ENCODE peak calls at places on chromosomes 6 and 20, in five cellular contexts. F is ACHN, H is pancreas, T is RPMI7951, K is cardiac septum. U is an unnamed sample.
A peak's percentile ranks its signal among the peaks of the same experiment; 100 is the strongest.

GRCh38 chr20:44695295-44696230 is 19.6 kb upstream of the CCN5 start:
- DNase-seq in F (no peak), H (no peak), T (no peak), K (no peak), U (no peak)

GRCh38 chr20:32004963-32005362 is 5.3 kb upstream of the CCM2L start:
- DNase-seq in F (peak; percentile 34), H (no peak), T (peak; percentile 47), K (no peak), U (no peak)

GRCh38 chr6:1498491-1499113 is 109.2 kb downstream of the FOXF2 start:
- DNase-seq in F (no peak), H (no peak), T (peak; percentile 70), K (no peak), U (no peak)

GRCh38 chr6:77361018-77361417 is 102.3 kb downstream of the HTR1B start:
- DNase-seq in F (no peak), H (no peak), T (peak; percentile 46), K (no peak), U (no peak)

GRCh38 chr6:55469829-55470438 is 109.1 kb downstream of the HMGCLL1 start:
- DNase-seq in F (no peak), H (no peak), T (no peak), K (no peak), U (no peak)

GRCh38 chr20:3733119-3733995 is 872 bp downstream of the HSPA12B start:
- DNase-seq in F (no peak), H (no peak), T (no peak), K (peak; percentile 54), U (no peak)

GRCh38 chr6:2970753-2971419 is 481 bp downstream of the SERPINB6 start:
- DNase-seq in F (peak; percentile 61), H (peak; percentile 75), T (peak; percentile 57), K (peak; percentile 89), U (peak; percentile 34)

GRCh38 chr6:113843500-113844068 is 13.6 kb upstream of the MARCKS start:
- DNase-seq in F (no peak), H (no peak), T (no peak), K (no peak), U (peak; percentile 17)

GRCh38 chr6:90124904-90125510 is 171.6 kb downstream of the BACH2 start:
- DNase-seq in F (no peak), H (no peak), T (no peak), K (no peak), U (no peak)

GRCh38 chr6:158655569-158656450 is 6.0 kb downstream of the SYTL3 start:
- DNase-seq in F (no peak), H (no peak), T (no peak), K (no peak), U (no peak)

GRCh38 chr6:42727627-42728026 is 5.2 kb upstream of the PRPH2 start:
- DNase-seq in F (no peak), H (no peak), T (no peak), K (no peak), U (no peak)

GRCh38 chr20:33819456-33819855 is 8.3 kb downstream of the CHMP4B start:
- DNase-seq in F (no peak), H (no peak), T (no peak), K (no peak), U (no peak)

GRCh38 chr6:36364669-36365479 is 22.6 kb downstream of the ETV7 start:
- DNase-seq in F (peak; percentile 10), H (peak; percentile 79), T (no peak), K (no peak), U (no peak)

GRCh38 chr20:50538276-50538675 is 28.1 kb downstream of the PTPN1 start:
- DNase-seq in F (no peak), H (no peak), T (no peak), K (no peak), U (no peak)

GRCh38 chr20:59149678-59150504 is 13.7 kb upstream of the ZNF831 start:
- DNase-seq in F (no peak), H (no peak), T (no peak), K (no peak), U (no peak)

GRCh38 chr6:133595076-133595868 is 293.6 kb upstream of the TCF21 start:
- DNase-seq in F (no peak), H (no peak), T (no peak), K (no peak), U (no peak)

GRCh38 chr6:33991610-33992009 is 154.3 kb downstream of the GRM4 start:
- DNase-seq in F (no peak), H (no peak), T (no peak), K (peak; percentile 29), U (no peak)

GRCh38 chr6:117938324-117938995 is 31.4 kb downstream of the SLC35F1 start:
- DNase-seq in F (no peak), H (no peak), T (no peak), K (no peak), U (no peak)

GRCh38 chr20:52429029-52429428 is 237.4 kb upstream of the ZFP64 start:
- DNase-seq in F (no peak), H (no peak), T (no peak), K (no peak), U (no peak)

GRCh38 chr6:33414592-33415271 is 3.2 kb downstream of the CUTA start:
- DNase-seq in F (peak; percentile 46), H (no peak), T (no peak), K (no peak), U (no peak)

GRCh38 chr6:109799664-109800063 is 108.6 kb downstream of the FIG4 start:
- DNase-seq in F (no peak), H (no peak), T (peak; percentile 12), K (no peak), U (peak; percentile 56)

GRCh38 chr20:32010096-32010495 is at the start of gene CCM2L:
- DNase-seq in F (no peak), H (no peak), T (no peak), K (no peak), U (no peak)

U was measured in LoVo.